ENCODE peak calls at places on chromosomes 4 and X, in nine cellular contexts. F is tibial nerve, J is progenitor cell of endocrine pancreas, Q is GM12865, M is AG09319, U is osteocyte, T is brain microvascular endothelial cell, S is psoas muscle, X is PC-9. L is an unnamed sample.

GRCh38 chr4:76905521-76905920 is 7.6 kb upstream of the SOWAHB start:
- DNase-seq in M (peak), T (peak), S (no peak), U (no peak), J (no peak), F (no peak), X (no peak), Q (no peak), L (peak)

GRCh38 chr4:61959087-61959486 is 759.0 kb downstream of the ADGRL3 start:
- DNase-seq in J (no peak), M (no peak), U (no peak), Q (no peak), T (no peak), S (no peak), F (no peak), X (no peak), L (no peak)

GRCh38 chr4:82811838-82812672 is 13.5 kb upstream of the SCD5 start:
- DNase-seq in M (no peak), J (no peak), Q (no peak), X (no peak), S (no peak), U (no peak), F (no peak), T (peak), L (no peak)

GRCh38 chr4:85028910-85029309 is 62.4 kb upstream of the WDFY3 start:
- DNase-seq in J (no peak), U (no peak), S (no peak), T (peak), X (no peak), M (no peak), Q (no peak), F (no peak), L (no peak)

GRCh38 chr4:115279300-115279699 is 165.9 kb upstream of the NDST4 start:
- DNase-seq in S (no peak), U (no peak), M (no peak), Q (no peak), J (no peak), X (no peak), T (no peak), F (no peak), L (no peak)

GRCh38 chr4:150366487-150366999 is 215.4 kb upstream of the MAB21L2 start:
- DNase-seq in M (no peak), S (no peak), F (no peak), J (no peak), T (no peak), U (no peak), Q (peak), X (no peak), L (no peak)

GRCh38 chr4:83043801-83044407 is 8.9 kb downstream of the COPS4 start:
- DNase-seq in Q (no peak), T (peak), M (no peak), X (peak), F (no peak), U (no peak), S (no peak), J (no peak), L (peak)

GRCh38 chrX:133380882-133381619 is 34.2 kb downstream of the GPC4 start:
- DNase-seq in J (no peak), F (no peak), T (no peak), S (no peak), U (no peak), M (no peak), Q (no peak), X (no peak), L (no peak)

GRCh38 chrX:100647095-100647494 is 3.1 kb downstream of the SRPX2 start:
- DNase-seq in M (no peak), T (no peak), Q (no peak), X (no peak), S (no peak), U (peak), J (no peak), F (no peak), L (no peak)

GRCh38 chr4:86132459-86132858 is 227.4 kb downstream of the MAPK10 start:
- DNase-seq in J (no peak), U (no peak), X (no peak), Q (no peak), S (no peak), T (no peak), M (no peak), F (no peak), L (no peak)

GRCh38 chrX:100680756-100681155 is 36.8 kb downstream of the SRPX2 start:
- DNase-seq in U (no peak), X (no peak), F (no peak), J (no peak), M (no peak), T (no peak), S (no peak), Q (no peak), L (peak)

GRCh38 chr4:96993528-96993927 is 1149.7 kb downstream of the STPG2 start:
- DNase-seq in J (no peak), Q (peak), T (no peak), S (no peak), U (no peak), M (no peak), F (no peak), X (no peak), L (no peak)
- TF ChIP-seq CTCF in J (no peak), Q (no peak), T (no peak), S (no peak), U (no peak), M (no peak), F (no peak), X (no peak), L (no peak)

GRCh38 chr4:105556175-105556574 is 3.8 kb downstream of the ARHGEF38 start:
- DNase-seq in F (no peak), M (no peak), T (no peak), S (no peak), X (no peak), Q (no peak), U (no peak), J (no peak), L (no peak)
- TF ChIP-seq CTCF in F (no peak), M (no peak), T (no peak), S (no peak), X (no peak), Q (no peak), U (no peak), J (no peak), L (no peak)

DNA sequence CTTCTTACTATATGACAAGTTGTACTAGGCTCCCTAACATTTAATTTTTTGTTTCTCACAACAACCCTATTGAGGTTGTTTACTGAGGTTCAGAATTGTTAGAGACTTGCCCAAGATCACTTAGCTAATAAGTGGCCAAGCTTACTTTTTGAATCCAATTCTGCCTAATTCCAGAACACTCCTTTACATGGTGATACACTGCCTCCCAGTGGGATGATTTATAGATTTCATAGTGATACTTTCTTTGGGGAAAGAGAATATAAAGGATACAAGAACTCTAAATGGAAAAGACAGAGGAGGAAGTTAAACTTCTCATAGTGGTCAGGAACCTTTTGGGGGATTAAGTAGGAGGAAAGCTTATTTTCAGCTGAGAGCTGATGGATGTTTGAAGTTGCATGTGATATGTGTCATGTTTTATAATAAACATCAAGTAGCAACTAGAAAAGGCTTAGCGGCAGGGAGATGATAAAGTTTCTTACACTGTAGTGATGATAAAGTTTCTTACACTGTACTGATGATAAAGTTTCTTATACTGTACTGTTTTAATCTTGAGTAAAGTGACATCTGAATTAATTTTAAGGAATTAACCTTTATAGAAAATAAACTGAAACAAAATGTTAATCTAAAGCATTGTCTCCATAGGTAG is 15.3 kb downstream of the STAG2 start:
- DNase-seq in M (no peak), Q (no peak), F (no peak), J (no peak), U (no peak), S (no peak), T (no peak), X (peak), L (no peak)
- TF ChIP-seq CTCF in M (peak), Q (no peak), F (no peak), J (peak), U (peak), S (peak), T (peak), X (peak), L (no peak)

DNA sequence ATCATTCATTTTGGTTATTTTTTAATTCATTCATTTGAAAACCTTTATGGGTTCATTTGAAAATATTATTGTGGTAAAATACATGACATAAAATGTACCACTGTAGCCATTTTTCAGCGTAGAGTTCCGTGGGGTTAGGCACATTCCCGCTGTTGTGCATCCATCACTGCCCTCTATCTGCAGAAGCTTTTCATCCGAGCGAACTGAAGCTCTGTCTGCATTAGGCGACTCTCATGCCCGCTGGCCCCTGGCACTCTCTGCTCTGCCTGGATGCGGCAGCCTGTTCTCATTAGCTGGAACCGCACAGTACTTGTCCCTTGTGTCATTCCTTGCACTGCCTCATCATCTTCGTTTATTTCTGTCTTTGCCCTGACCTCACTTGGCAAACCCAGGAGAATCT is 17.5 kb downstream of the CFAP99 start:
- DNase-seq in S (no peak), T (no peak), U (no peak), M (no peak), X (no peak), J (no peak), F (no peak), Q (no peak), L (no peak)
- TF ChIP-seq CTCF in S (peak), T (peak), U (peak), M (peak), X (no peak), J (no peak), F (no peak), Q (no peak), L (peak)